ENCODE peak calls at places on chromosomes 4 and X, in six cellular contexts. Q is stimulated activated effector memory CD8-positive, alpha-beta T cell treated with anti-CD3 and anti-CD28 coated beads, Interleukin-12 subunit alpha, Interleukin-12 subunit beta, amount 100 ng/mL, for 72 hours; U is foreskin keratinocyte; V is RWPE2; K is effector memory CD8-positive, alpha-beta T cell; Y is CD8-positive, alpha-beta T cell. O is an unnamed sample.

GRCh38 chrX:49992809-49993208 is 70.4 kb downstream of the CLCN5 start:
- ATAC-seq in Q (no peak), U (no peak), V (no peak), K (no peak), Y (no peak), O (no peak)

GRCh38 chr4:173318648-173319211 is 15.4 kb downstream of the HMGB2 start:
- ATAC-seq in Q (peak), U (peak), V (peak), K (peak), Y (peak), O (peak)

GRCh38 chr4:140523370-140523856 is 555 bp upstream of the ELMOD2 start:
- ATAC-seq in Q (peak), U (no peak), V (no peak), K (no peak), Y (no peak), O (peak)

GRCh38 chr4:20095805-20096541 is 155.7 kb upstream of the SLIT2 start:
- ATAC-seq in Q (no peak), U (no peak), V (no peak), K (no peak), Y (no peak), O (no peak)

GRCh38 chrX:51281758-51282318 is 50.8 kb upstream of the NUDT10 start:
- ATAC-seq in Q (peak), U (no peak), V (no peak), K (no peak), Y (no peak), O (peak)

GRCh38 chrX:142043196-142043595 is 139.5 kb downstream of the MAGEC1 start:
- ATAC-seq in Q (no peak), U (no peak), V (no peak), K (no peak), Y (no peak), O (no peak)

GRCh38 chr4:176902710-176903323 is 110.1 kb upstream of the VEGFC start:
- ATAC-seq in Q (peak), U (peak), V (peak), K (no peak), Y (no peak), O (peak)

GRCh38 chr4:99091174-99091573 is 2.6 kb upstream of the ADH5 start:
- ATAC-seq in Q (no peak), U (no peak), V (no peak), K (no peak), Y (no peak), O (no peak)

GRCh38 chr4:138241281-138242075 is 671 bp downstream of the SLC7A11 start:
- ATAC-seq in Q (peak), U (peak), V (peak), K (no peak), Y (no peak), O (peak)

GRCh38 chrX:9737363-9737762 is 28.3 kb downstream of the GPR143 start:
- ATAC-seq in Q (no peak), U (no peak), V (no peak), K (no peak), Y (no peak), O (no peak)

GRCh38 chr4:185819144-185819543 is 7.2 kb upstream of the SORBS2 start:
- ATAC-seq in Q (no peak), U (no peak), V (no peak), K (no peak), Y (no peak), O (no peak)

GRCh38 chr4:128328106-128328505 is 40.5 kb upstream of the PGRMC2 start:
- ATAC-seq in Q (no peak), U (no peak), V (no peak), K (no peak), Y (no peak), O (no peak)

GRCh38 chr4:7462509-7462971 is 27.8 kb upstream of the PSAPL1 start:
- ATAC-seq in Q (no peak), U (peak), V (peak), K (no peak), Y (no peak), O (no peak)

GRCh38 chrX:150334998-150335397 is 28.1 kb upstream of the MAMLD1 start:
- ATAC-seq in Q (no peak), U (no peak), V (no peak), K (no peak), Y (no peak), O (no peak)

O was measured in activated T-helper 17 cell treated with anti-CD3 and anti-CD28 coated beads, Interleukin-2, amount 50 U/mL, for 72 hours.